ENCODE peak calls at places on chromosomes 1 and 21, in four cellular contexts. One of them, this sample, is unnamed.

GRCh38 chr21:39444406-39445145 is 1.0 kb downstream of the LCA5L start:
- DNase-seq in CD4-positive, CD25-positive, alpha-beta regulatory T cell: no peak
- DNase-seq in suprapubic skin: no peak
- DNase-seq in astrocyte: peak
- DNase-seq in this sample: no peak

GRCh38 chr1:203320546-203321272 is 15.4 kb downstream of the BTG2 start:
- DNase-seq in CD4-positive, CD25-positive, alpha-beta regulatory T cell: peak
- DNase-seq in suprapubic skin: no peak
- DNase-seq in astrocyte: peak
- DNase-seq in this sample: no peak

GRCh38 chr1:36880155-36881070 is 153.9 kb downstream of the GRIK3 start:
- DNase-seq in CD4-positive, CD25-positive, alpha-beta regulatory T cell: no peak
- DNase-seq in astrocyte: no peak
- DNase-seq in suprapubic skin: no peak
- DNase-seq in this sample: no peak

GRCh38 chr1:57599233-57599994 is 175.6 kb upstream of the DAB1 start:
- DNase-seq in astrocyte: peak
- DNase-seq in CD4-positive, CD25-positive, alpha-beta regulatory T cell: no peak
- DNase-seq in suprapubic skin: no peak
- DNase-seq in this sample: no peak

GRCh38 chr1:29832936-29833335 is 596.6 kb downstream of the PTPRU start:
- DNase-seq in suprapubic skin: no peak
- DNase-seq in astrocyte: no peak
- DNase-seq in CD4-positive, CD25-positive, alpha-beta regulatory T cell: no peak
- DNase-seq in this sample: no peak

GRCh38 chr1:202589190-202589680 is 121.0 kb downstream of the SYT2 start:
- DNase-seq in CD4-positive, CD25-positive, alpha-beta regulatory T cell: no peak
- DNase-seq in suprapubic skin: peak
- DNase-seq in astrocyte: peak
- DNase-seq in this sample: peak

GRCh38 chr21:29649370-29649963 is 290.3 kb downstream of the GRIK1 start:
- DNase-seq in astrocyte: no peak
- DNase-seq in CD4-positive, CD25-positive, alpha-beta regulatory T cell: no peak
- DNase-seq in suprapubic skin: no peak
- DNase-seq in this sample: no peak

GRCh38 chr1:226674892-226675719 is 64.0 kb downstream of the ITPKB start:
- DNase-seq in astrocyte: no peak
- DNase-seq in CD4-positive, CD25-positive, alpha-beta regulatory T cell: peak
- DNase-seq in suprapubic skin: no peak
- DNase-seq in this sample: peak

GRCh38 chr1:27418326-27418761 is 25.9 kb downstream of the GPR3 start:
- DNase-seq in CD4-positive, CD25-positive, alpha-beta regulatory T cell: no peak
- DNase-seq in suprapubic skin: peak
- DNase-seq in astrocyte: peak
- DNase-seq in this sample: peak

GRCh38 chr1:58839871-58840835 is 56.3 kb upstream of the JUN start:
- DNase-seq in CD4-positive, CD25-positive, alpha-beta regulatory T cell: no peak
- DNase-seq in suprapubic skin: no peak
- DNase-seq in astrocyte: no peak
- DNase-seq in this sample: peak
- H3K27ac ChIP-seq in CD4-positive, CD25-positive, alpha-beta regulatory T cell: no peak
- H3K27ac ChIP-seq in suprapubic skin: no peak
- H3K27ac ChIP-seq in astrocyte: no peak
- H3K27ac ChIP-seq in this sample: no peak

DNA sequence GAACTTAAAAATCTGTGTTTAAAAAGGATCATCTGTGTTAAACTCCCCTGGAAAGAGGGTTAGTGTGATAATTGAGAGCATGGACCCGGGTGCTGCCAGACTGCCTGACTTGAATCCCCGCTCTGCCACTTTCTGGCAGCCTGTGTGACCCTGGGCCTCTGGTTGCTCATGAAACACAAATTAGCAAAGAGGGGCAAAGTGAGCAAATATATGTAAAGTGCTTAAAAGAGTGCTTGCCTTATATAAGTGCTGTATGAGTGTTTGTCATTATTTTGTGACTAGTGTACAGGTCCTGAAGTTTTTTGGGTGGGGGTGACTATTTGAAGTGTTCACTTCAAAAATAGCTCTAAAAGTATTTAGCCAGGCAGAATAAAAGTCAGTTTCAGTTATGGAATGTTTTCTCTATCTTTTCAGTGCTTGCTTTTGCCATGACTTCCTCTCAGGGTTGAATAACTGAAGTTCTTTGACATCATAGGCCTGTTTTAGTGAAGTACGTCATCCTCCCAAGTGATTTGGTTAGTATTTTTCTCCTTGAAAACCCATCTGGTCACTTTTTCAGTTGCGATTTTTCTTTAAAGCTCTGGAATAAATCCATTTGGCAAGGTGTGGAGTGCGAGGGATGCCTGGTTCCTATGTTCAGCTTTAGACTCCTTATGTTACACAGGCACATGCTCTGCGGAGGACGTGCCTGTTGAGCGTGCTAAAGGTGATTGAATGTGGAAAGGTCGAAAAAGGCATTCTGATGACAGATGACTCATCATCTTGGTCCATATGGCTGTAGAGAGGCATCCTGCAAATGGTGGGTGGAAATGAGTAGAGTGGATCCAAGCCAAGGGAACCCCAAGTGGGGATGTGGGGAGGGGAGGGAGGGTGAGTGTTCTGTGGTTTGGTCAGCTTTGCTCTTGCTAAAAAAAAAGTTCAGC is 47.8 kb downstream of the AK4 start:
- DNase-seq in suprapubic skin: no peak
- DNase-seq in CD4-positive, CD25-positive, alpha-beta regulatory T cell: no peak
- DNase-seq in astrocyte: peak
- DNase-seq in this sample: no peak
- H3K27ac ChIP-seq in suprapubic skin: no peak
- H3K27ac ChIP-seq in CD4-positive, CD25-positive, alpha-beta regulatory T cell: no peak
- H3K27ac ChIP-seq in astrocyte: peak
- H3K27ac ChIP-seq in this sample: no peak

DNA sequence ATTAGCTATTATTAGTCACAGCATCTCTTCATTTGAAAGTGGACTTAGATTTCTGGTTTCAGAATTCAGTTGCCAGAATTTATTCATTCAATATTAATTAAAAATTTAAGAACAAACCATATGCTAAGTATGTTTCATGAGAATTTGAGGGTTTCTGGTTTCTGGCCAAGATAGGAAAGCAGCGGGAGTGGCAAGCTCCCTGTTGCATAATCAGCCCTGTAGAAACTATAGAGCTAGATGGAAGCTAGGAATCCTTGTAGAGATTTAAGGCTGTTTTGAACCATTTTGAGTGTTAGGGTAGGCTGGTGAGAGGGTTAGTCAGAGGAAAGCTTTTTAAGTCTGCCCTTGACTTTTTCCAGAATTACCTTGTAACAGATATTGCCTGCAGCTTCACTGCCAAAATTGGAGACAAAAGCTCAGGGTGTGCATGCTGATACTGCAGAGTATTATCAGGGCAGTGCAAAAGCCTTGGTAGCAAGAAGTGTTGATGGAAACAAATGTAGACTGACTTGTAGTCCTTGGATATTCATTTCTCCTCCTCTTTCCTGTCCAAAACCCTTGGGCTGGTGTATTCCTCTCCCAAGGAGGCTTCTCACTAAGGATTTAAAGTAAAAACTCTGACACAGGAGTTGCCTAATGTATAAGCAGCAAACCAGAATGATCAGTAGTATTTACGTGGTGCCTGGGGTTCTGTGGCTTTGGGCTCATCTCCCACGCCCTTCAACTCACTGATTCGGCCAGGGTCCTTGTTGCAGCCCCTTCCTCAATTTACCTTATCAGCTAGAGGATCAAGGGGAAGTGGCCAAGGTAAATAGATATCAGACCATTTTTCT is 12.6 kb upstream of the GIPC2 start:
- DNase-seq in CD4-positive, CD25-positive, alpha-beta regulatory T cell: no peak
- DNase-seq in suprapubic skin: no peak
- DNase-seq in astrocyte: no peak
- DNase-seq in this sample: no peak
- H3K27ac ChIP-seq in CD4-positive, CD25-positive, alpha-beta regulatory T cell: no peak
- H3K27ac ChIP-seq in suprapubic skin: peak
- H3K27ac ChIP-seq in astrocyte: no peak
- H3K27ac ChIP-seq in this sample: peak

GRCh38 chr1:6489799-6490180 is 1.7 kb downstream of the PLEKHG5 start:
- DNase-seq in astrocyte: peak
- DNase-seq in suprapubic skin: no peak
- DNase-seq in CD4-positive, CD25-positive, alpha-beta regulatory T cell: peak
- DNase-seq in this sample: peak

GRCh38 chr1:6491480-6491962 is at the start of gene PLEKHG5:
- DNase-seq in CD4-positive, CD25-positive, alpha-beta regulatory T cell: no peak
- DNase-seq in suprapubic skin: no peak
- DNase-seq in astrocyte: peak
- DNase-seq in this sample: no peak

GRCh38 chr1:6491076-6491449 is 404 bp downstream of the PLEKHG5 start:
- DNase-seq in suprapubic skin: no peak
- DNase-seq in CD4-positive, CD25-positive, alpha-beta regulatory T cell: no peak
- DNase-seq in astrocyte: no peak
- DNase-seq in this sample: no peak

GRCh38 chr1:6490181-6491075 is 1.0 kb downstream of the PLEKHG5 start:
- DNase-seq in CD4-positive, CD25-positive, alpha-beta regulatory T cell: peak
- DNase-seq in astrocyte: peak
- DNase-seq in suprapubic skin: no peak
- DNase-seq in this sample: peak

DNA sequence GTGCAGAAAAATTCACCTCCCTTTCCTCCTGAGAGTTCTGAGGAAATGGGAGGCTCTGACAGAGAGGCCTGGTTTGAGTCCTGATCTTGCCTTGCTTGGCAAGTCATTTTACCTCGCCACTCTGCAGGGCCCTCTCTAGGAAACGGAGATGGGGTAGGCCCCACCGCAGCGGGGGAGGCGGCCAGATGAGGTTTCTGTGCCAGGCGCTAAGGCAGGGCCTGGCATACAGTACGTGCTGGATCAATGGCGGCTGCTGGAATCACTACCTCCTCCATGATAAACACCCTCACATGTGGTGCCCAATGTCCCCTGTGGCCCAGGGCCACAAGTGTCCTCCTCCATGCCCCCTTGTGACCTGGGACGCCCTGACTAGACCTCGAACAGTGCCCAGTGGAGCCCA is 499 bp upstream of the PLEKHG5 start:
- DNase-seq in CD4-positive, CD25-positive, alpha-beta regulatory T cell: no peak
- DNase-seq in astrocyte: no peak
- DNase-seq in suprapubic skin: no peak
- DNase-seq in this sample: no peak
- H3K27ac ChIP-seq in CD4-positive, CD25-positive, alpha-beta regulatory T cell: no peak
- H3K27ac ChIP-seq in astrocyte: peak
- H3K27ac ChIP-seq in suprapubic skin: peak
- H3K27ac ChIP-seq in this sample: peak

DNA sequence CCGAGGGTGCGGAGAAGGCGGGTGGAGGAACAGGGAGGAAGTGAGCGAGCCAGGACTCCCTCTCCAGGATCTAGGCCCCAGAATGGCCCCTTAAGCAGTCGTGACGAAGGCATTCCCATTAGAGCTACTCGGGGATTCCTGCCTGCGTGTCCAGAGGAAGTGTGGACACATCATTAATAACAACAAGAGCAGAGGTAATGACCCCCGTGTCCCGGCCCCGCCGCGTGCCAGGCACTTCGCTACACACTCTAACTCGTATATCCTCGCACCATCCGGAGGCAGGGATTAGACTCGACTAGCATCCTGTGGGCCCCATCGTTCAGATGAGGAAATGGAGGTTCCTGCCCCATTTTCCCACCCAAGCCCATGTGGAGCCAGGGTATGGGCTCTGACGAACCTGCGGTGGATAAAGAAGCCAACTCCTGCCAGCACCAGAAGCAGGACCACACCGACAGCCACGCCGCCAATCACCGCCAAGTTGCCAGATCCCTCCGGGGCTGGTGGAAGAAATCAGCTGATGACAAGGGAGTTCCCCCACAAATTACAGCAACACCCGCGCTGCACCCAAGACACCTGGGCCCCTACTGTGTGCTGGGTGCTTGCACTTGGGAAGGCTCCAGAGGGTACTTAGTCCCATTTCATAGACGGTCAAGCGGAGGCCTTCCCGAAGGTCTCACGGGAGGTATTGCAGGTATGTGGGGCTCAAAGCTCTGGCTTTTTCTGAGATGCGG is 21.6 kb downstream of the EPHA2 start:
- DNase-seq in suprapubic skin: no peak
- DNase-seq in CD4-positive, CD25-positive, alpha-beta regulatory T cell: no peak
- DNase-seq in astrocyte: no peak
- DNase-seq in this sample: no peak
- H3K27ac ChIP-seq in suprapubic skin: no peak
- H3K27ac ChIP-seq in CD4-positive, CD25-positive, alpha-beta regulatory T cell: no peak
- H3K27ac ChIP-seq in astrocyte: no peak
- H3K27ac ChIP-seq in this sample: peak

GRCh38 chr21:44006017-44006624 is 6.0 kb upstream of the TRAPPC10 start:
- DNase-seq in suprapubic skin: no peak
- DNase-seq in CD4-positive, CD25-positive, alpha-beta regulatory T cell: no peak
- DNase-seq in astrocyte: peak
- DNase-seq in this sample: no peak
- H3K27ac ChIP-seq in suprapubic skin: peak
- H3K27ac ChIP-seq in CD4-positive, CD25-positive, alpha-beta regulatory T cell: no peak
- H3K27ac ChIP-seq in astrocyte: peak
- H3K27ac ChIP-seq in this sample: peak